ENCODE peak calls at places on chromosomes 11 and 22, in four cellular contexts. One of them, this sample, is unnamed. For H3K79me2 and H3K27me3, the result is how much of the 10 kb centered on the place peaks cover.

GRCh38 chr11:43830928-43831440 is 49.6 kb upstream of the ALKBH3 start:
- DNase-seq in mesendoderm: peak
- DNase-seq in H1: no peak
- DNase-seq in trophoblast cell: peak
- DNase-seq in this sample: no peak

GRCh38 chr22:31646186-31647019 is 15.6 kb downstream of the PISD start:
- DNase-seq in trophoblast cell: peak
- DNase-seq in mesendoderm: peak
- DNase-seq in H1: no peak
- DNase-seq in this sample: no peak

GRCh38 chr22:41910599-41911291 is 4.1 kb downstream of the SHISA8 start:
- DNase-seq in H1: no peak
- DNase-seq in trophoblast cell: peak
- DNase-seq in mesendoderm: no peak
- DNase-seq in this sample: no peak

GRCh38 chr22:50730013-50730891 is 7.8 kb upstream of the ACR start:
- DNase-seq in mesendoderm: no peak
- DNase-seq in trophoblast cell: peak
- DNase-seq in H1: peak
- DNase-seq in this sample: no peak

GRCh38 chr11:117959438-117960149 is 26.6 kb upstream of the IL10RA start:
- DNase-seq in H1: no peak
- DNase-seq in mesendoderm: no peak
- DNase-seq in trophoblast cell: no peak
- DNase-seq in this sample: no peak

GRCh38 chr22:45548991-45549736 is 46.5 kb downstream of the FBLN1 start:
- DNase-seq in trophoblast cell: no peak
- DNase-seq in H1: no peak
- DNase-seq in mesendoderm: peak
- DNase-seq in this sample: no peak

GRCh38 chr11:109696191-109696897 is 274.4 kb downstream of the C11orf87 start:
- DNase-seq in trophoblast cell: no peak
- DNase-seq in H1: no peak
- DNase-seq in mesendoderm: peak
- DNase-seq in this sample: no peak

GRCh38 chr11:14634813-14635212 is 8.8 kb upstream of the PDE3B start:
- DNase-seq in trophoblast cell: no peak
- DNase-seq in H1: no peak
- DNase-seq in mesendoderm: no peak
- DNase-seq in this sample: no peak

GRCh38 chr11:18495268-18495667 is 31.5 kb downstream of the TSG101 start:
- DNase-seq in trophoblast cell: no peak
- DNase-seq in H1: no peak
- DNase-seq in mesendoderm: no peak
- DNase-seq in this sample: no peak

GRCh38 chr11:119323532-119324033 is 6.7 kb upstream of the MCAM start:
- DNase-seq in trophoblast cell: peak
- DNase-seq in H1: peak
- DNase-seq in mesendoderm: peak
- DNase-seq in this sample: peak

GRCh38 chr11:6926208-6927029 is at the start of gene ZNF215:
- DNase-seq in trophoblast cell: peak
- DNase-seq in mesendoderm: peak
- DNase-seq in H1: peak
- DNase-seq in this sample: peak

GRCh38 chr11:31817621-31818493 is 6.7 kb upstream of the PAX6 start:
- DNase-seq in trophoblast cell: no peak
- DNase-seq in mesendoderm: peak
- DNase-seq in H1: peak
- DNase-seq in this sample: peak

GRCh38 chr11:113372317-113372716 is 15.3 kb upstream of the ANKK1 start:
- DNase-seq in H1: no peak
- DNase-seq in mesendoderm: no peak
- DNase-seq in trophoblast cell: no peak
- DNase-seq in this sample: no peak

GRCh38 chr11:20477418-20478090 is 90.0 kb downstream of the PRMT3 start:
- DNase-seq in H1: no peak
- DNase-seq in trophoblast cell: no peak
- DNase-seq in mesendoderm: peak
- DNase-seq in this sample: no peak

GRCh38 chr11:95512682-95513081 is 276.9 kb downstream of the FAM76B start:
- DNase-seq in mesendoderm: no peak
- DNase-seq in H1: no peak
- DNase-seq in trophoblast cell: no peak
- DNase-seq in this sample: no peak

GRCh38 chr11:118353084-118353710 is 6.2 kb upstream of the UBE4A start:
- DNase-seq in H1: no peak
- DNase-seq in mesendoderm: no peak
- DNase-seq in trophoblast cell: peak
- DNase-seq in this sample: no peak

GRCh38 chr22:20243545-20244249 is 24.4 kb downstream of the RTN4R start:
- DNase-seq in mesendoderm: peak
- DNase-seq in H1: no peak
- DNase-seq in trophoblast cell: no peak
- DNase-seq in this sample: peak

GRCh38 chr11:80603472-80603871 is 1162.6 kb upstream of the TENM4 start:
- DNase-seq in trophoblast cell: no peak
- DNase-seq in mesendoderm: no peak
- DNase-seq in H1: no peak
- DNase-seq in this sample: no peak
- H3K79me2 ChIP-seq in trophoblast cell: under half
- H3K79me2 ChIP-seq in mesendoderm: under half
- H3K79me2 ChIP-seq in H1: under half
- H3K79me2 ChIP-seq in this sample: under half

DNA sequence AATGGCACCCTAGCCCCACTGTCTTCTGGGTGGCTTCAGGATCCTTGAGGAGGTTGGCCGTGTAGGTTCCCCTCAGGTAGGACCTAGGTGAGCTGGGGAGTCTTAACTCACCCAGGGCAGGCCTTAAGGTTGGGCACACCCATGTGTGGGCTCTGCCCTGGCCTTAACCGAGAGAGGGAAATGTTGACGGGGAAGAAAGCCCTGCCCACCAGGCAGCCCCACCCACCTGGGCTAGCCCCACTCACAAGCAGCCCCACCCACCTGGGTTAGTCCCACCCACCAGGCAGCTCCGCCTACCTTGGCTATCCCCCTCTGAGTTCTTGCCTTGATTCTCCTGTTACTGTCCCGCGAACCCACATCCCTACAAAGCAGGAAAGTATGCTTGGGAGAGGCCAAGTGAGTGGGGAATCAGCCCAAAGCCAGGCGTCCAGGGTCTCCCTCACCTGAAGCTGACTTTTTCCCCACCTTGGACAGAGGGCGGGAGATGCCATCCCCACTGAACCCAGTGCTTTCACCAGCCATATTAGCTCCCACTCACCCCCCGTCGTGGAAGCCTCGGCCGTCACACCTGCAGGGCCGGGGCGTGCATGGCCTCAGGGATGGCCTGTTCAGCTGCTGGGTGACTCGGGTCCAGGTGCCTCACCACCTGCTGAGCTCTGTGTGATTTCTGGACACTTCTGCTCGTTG is at the start of gene MYEOV:
- DNase-seq in H1: peak
- DNase-seq in mesendoderm: peak
- DNase-seq in trophoblast cell: peak
- DNase-seq in this sample: peak
- H3K23ac ChIP-seq in H1: no peak
- H3K23ac ChIP-seq in mesendoderm: no peak
- H3K23ac ChIP-seq in trophoblast cell: peak
- H3K23ac ChIP-seq in this sample: no peak

DNA sequence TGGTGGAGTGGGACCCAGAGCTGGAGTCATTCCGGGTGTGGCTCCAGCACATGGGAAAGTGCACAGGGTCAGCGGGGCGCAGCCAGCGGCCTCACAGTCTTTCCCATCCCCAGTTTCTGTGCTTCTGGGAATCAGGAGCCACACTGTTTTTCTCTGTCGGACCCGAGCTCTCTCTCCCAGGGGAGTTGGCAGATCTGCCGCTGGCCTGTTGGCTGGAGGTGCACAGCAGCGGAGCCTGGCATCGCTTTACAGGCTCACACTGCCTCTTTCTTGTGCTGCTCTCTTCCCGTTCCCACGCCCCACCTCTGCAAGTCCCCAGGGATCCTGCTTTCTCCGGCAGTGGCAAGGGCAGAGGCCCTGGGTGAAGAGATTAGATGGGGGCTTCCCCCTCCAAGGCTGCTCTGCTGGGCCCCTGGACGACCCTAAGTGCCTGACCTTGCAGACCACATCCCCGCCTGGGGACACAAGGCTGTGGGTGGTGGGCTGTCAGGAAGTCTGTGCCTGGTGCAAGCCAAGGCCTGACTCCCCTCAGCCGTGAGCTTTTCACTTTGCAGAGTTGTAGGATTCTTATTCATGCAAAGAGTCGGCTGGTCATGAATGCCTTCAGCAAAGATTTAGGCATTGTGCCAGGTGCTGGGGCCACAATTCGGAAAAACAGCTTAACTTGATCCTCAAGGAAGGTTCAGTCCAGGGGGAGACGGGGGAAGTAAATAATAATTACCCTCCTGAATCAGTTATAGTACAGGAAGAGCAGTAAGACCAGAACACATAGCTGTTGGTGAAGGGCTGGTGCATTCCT is 116.3 kb downstream of the TIMP3 start:
- DNase-seq in H1: no peak
- DNase-seq in mesendoderm: no peak
- DNase-seq in trophoblast cell: no peak
- DNase-seq in this sample: no peak
- H3K27me3 ChIP-seq in H1: under half
- H3K27me3 ChIP-seq in mesendoderm: under half
- H3K27me3 ChIP-seq in trophoblast cell: under half
- H3K27me3 ChIP-seq in this sample: under half

GRCh38 chr11:3042496-3043314 is 14.5 kb downstream of the CARS1 start:
- DNase-seq in mesendoderm: no peak
- DNase-seq in trophoblast cell: no peak
- DNase-seq in H1: no peak
- DNase-seq in this sample: no peak

GRCh38 chr11:3044004-3044403 is 13.2 kb downstream of the CARS1 start:
- DNase-seq in trophoblast cell: no peak
- DNase-seq in mesendoderm: no peak
- DNase-seq in H1: no peak
- DNase-seq in this sample: no peak

GRCh38 chr11:3043315-3043871 is 13.8 kb downstream of the CARS1 start:
- DNase-seq in H1: no peak
- DNase-seq in trophoblast cell: no peak
- DNase-seq in mesendoderm: no peak
- DNase-seq in this sample: no peak

GRCh38 chr11:3040881-3041280 is 16.3 kb downstream of the CARS1 start:
- DNase-seq in trophoblast cell: peak
- DNase-seq in H1: no peak
- DNase-seq in mesendoderm: no peak
- DNase-seq in this sample: no peak

DNA sequence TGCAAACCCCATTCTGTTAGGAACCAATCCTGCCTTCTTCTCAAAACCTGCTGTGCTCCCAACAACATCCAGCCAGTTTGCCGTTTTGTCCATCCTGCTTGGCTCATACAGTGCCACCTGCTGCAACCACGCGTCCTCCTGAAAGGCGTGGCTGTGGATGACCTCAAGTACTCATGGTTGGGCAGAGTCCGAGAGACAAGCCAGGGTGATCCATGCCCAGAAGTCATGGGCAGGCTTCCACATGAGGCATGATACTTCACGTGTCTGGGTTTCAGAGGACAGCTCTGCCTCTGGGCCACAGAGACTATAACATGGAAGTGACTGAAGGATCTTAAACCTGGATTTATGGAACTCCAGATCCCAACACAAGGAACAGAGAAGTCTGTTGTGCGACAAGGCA is 15.5 kb downstream of the CARS1 start:
- DNase-seq in trophoblast cell: no peak
- DNase-seq in H1: no peak
- DNase-seq in mesendoderm: no peak
- DNase-seq in this sample: no peak
- H3K79me2 ChIP-seq in trophoblast cell: under half
- H3K79me2 ChIP-seq in H1: under half
- H3K79me2 ChIP-seq in mesendoderm: under half
- H3K79me2 ChIP-seq in this sample: under half

GRCh38 chr11:73375830-73376167 is 400 bp upstream of the RELT start:
- DNase-seq in trophoblast cell: no peak
- DNase-seq in mesendoderm: no peak
- DNase-seq in H1: no peak
- DNase-seq in this sample: no peak
- H3K23ac ChIP-seq in trophoblast cell: no peak
- H3K23ac ChIP-seq in mesendoderm: no peak
- H3K23ac ChIP-seq in H1: no peak
- H3K23ac ChIP-seq in this sample: no peak

GRCh38 chr22:49178246-49179005 is 649.2 kb downstream of the BRD1 start:
- DNase-seq in trophoblast cell: no peak
- DNase-seq in mesendoderm: no peak
- DNase-seq in H1: no peak
- DNase-seq in this sample: no peak
- H3K27me3 ChIP-seq in trophoblast cell: under half
- H3K27me3 ChIP-seq in mesendoderm: under half
- H3K27me3 ChIP-seq in H1: under half
- H3K27me3 ChIP-seq in this sample: under half

DNA sequence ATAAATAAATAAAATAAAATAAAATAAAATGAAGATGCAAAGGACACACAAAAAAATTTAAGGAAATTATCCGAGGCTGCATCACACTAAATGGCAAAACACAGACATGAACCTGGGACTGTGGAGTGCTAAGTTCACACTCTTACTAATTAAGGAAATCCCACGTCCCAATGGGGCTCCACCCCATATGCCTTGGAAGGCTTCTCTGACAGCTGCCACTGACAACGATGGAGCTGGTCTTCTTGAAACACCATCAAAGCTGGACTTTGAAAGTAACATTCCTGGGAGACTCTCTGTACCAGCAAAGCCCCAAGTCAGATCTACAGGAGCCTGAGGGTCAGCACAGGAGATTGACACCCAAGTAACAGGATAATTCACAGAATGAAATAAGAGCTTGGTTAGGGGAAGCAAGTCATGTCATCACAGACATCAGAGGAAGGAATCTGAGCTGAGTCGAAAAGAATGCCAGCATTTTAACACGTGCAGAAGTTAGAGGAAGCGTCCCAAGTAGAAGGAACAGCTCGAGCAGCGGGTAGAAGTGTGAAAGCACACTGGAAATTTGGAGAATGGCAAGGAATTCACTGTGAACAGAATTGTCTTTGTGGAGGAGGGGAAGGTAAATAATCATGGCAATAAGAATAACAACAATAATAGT is 13.8 kb downstream of the TPST2 start:
- DNase-seq in H1: no peak
- DNase-seq in mesendoderm: peak
- DNase-seq in trophoblast cell: peak
- DNase-seq in this sample: no peak
- H3K79me2 ChIP-seq in H1: half or more
- H3K79me2 ChIP-seq in mesendoderm: half or more
- H3K79me2 ChIP-seq in trophoblast cell: under half
- H3K79me2 ChIP-seq in this sample: half or more

This sample was measured in H9.